ENCODE peak calls at places on chromosomes 12 and 14, in five cellular contexts. One of them, this sample, is unnamed.
A peak's percentile ranks its signal among the peaks of the same experiment; 100 is the strongest.

GRCh38 chr12:26936559-26937442 is 980 bp downstream of the INTS13 start:
- DNase-seq in stomach: no peak
- DNase-seq in cerebellar nuclear complex: no peak
- DNase-seq in brain microvascular endothelial cell: no peak
- DNase-seq in choroid plexus epithelial cell: no peak
- DNase-seq in this sample: peak; percentile 14

GRCh38 chr14:69896972-69897371 is 17.8 kb downstream of the SMOC1 start:
- DNase-seq in stomach: no peak
- DNase-seq in cerebellar nuclear complex: no peak
- DNase-seq in brain microvascular endothelial cell: no peak
- DNase-seq in choroid plexus epithelial cell: no peak
- DNase-seq in this sample: no peak

GRCh38 chr14:100587763-100588411 is 670 bp upstream of the BEGAIN start:
- DNase-seq in stomach: no peak
- DNase-seq in cerebellar nuclear complex: no peak
- DNase-seq in brain microvascular endothelial cell: no peak
- DNase-seq in choroid plexus epithelial cell: no peak
- DNase-seq in this sample: no peak

GRCh38 chr12:24591079-24591626 is 357.7 kb downstream of the BCAT1 start:
- DNase-seq in stomach: no peak
- DNase-seq in cerebellar nuclear complex: no peak
- DNase-seq in brain microvascular endothelial cell: no peak
- DNase-seq in choroid plexus epithelial cell: no peak
- DNase-seq in this sample: no peak

GRCh38 chr12:53991077-53991460 is 6.1 kb downstream of the HOXC10 start:
- DNase-seq in stomach: no peak
- DNase-seq in cerebellar nuclear complex: no peak
- DNase-seq in brain microvascular endothelial cell: no peak
- DNase-seq in choroid plexus epithelial cell: no peak
- DNase-seq in this sample: no peak

GRCh38 chr12:50224026-50224692 is 57.0 kb upstream of the CERS5 start:
- DNase-seq in stomach: peak; percentile 51
- DNase-seq in cerebellar nuclear complex: no peak
- DNase-seq in brain microvascular endothelial cell: peak; percentile 24
- DNase-seq in choroid plexus epithelial cell: no peak
- DNase-seq in this sample: peak; percentile 30

GRCh38 chr12:30417697-30418231 is 277.9 kb downstream of the IPO8 start:
- DNase-seq in stomach: no peak
- DNase-seq in cerebellar nuclear complex: no peak
- DNase-seq in brain microvascular endothelial cell: peak; percentile 90
- DNase-seq in choroid plexus epithelial cell: peak; percentile 74
- DNase-seq in this sample: no peak

GRCh38 chr12:6330192-6330591 is 11.7 kb downstream of the TNFRSF1A start:
- DNase-seq in stomach: no peak
- DNase-seq in cerebellar nuclear complex: no peak
- DNase-seq in brain microvascular endothelial cell: no peak
- DNase-seq in choroid plexus epithelial cell: no peak
- DNase-seq in this sample: no peak

GRCh38 chr14:97217094-97217885 is 420.1 kb downstream of the VRK1 start:
- DNase-seq in stomach: no peak
- DNase-seq in cerebellar nuclear complex: no peak
- DNase-seq in brain microvascular endothelial cell: no peak
- DNase-seq in choroid plexus epithelial cell: no peak
- DNase-seq in this sample: no peak

GRCh38 chr12:30652034-30652696 is 43.5 kb downstream of the IPO8 start:
- DNase-seq in stomach: no peak
- DNase-seq in cerebellar nuclear complex: no peak
- DNase-seq in brain microvascular endothelial cell: no peak
- DNase-seq in choroid plexus epithelial cell: no peak
- DNase-seq in this sample: no peak

GRCh38 chr14:23076785-23077408 is 18.0 kb downstream of the ACIN1 start:
- DNase-seq in stomach: no peak
- DNase-seq in cerebellar nuclear complex: no peak
- DNase-seq in brain microvascular endothelial cell: no peak
- DNase-seq in choroid plexus epithelial cell: peak; percentile 61
- DNase-seq in this sample: no peak

GRCh38 chr14:70008863-70009262 is 129.6 kb downstream of the SMOC1 start:
- DNase-seq in stomach: no peak
- DNase-seq in cerebellar nuclear complex: no peak
- DNase-seq in brain microvascular endothelial cell: no peak
- DNase-seq in choroid plexus epithelial cell: no peak
- DNase-seq in this sample: no peak

GRCh38 chr14:100263141-100263540 is 24.2 kb downstream of the YY1 start:
- DNase-seq in stomach: no peak
- DNase-seq in cerebellar nuclear complex: no peak
- DNase-seq in brain microvascular endothelial cell: no peak
- DNase-seq in choroid plexus epithelial cell: no peak
- DNase-seq in this sample: no peak

GRCh38 chr12:40002178-40003169 is 103.4 kb downstream of the SLC2A13 start:
- DNase-seq in stomach: peak; percentile 37
- DNase-seq in cerebellar nuclear complex: no peak
- DNase-seq in brain microvascular endothelial cell: no peak
- DNase-seq in choroid plexus epithelial cell: no peak
- DNase-seq in this sample: no peak

GRCh38 chr12:12024958-12025682 is 45.6 kb upstream of the BCL2L14 start:
- DNase-seq in stomach: peak; percentile 71
- DNase-seq in cerebellar nuclear complex: no peak
- DNase-seq in brain microvascular endothelial cell: no peak
- DNase-seq in choroid plexus epithelial cell: no peak
- DNase-seq in this sample: peak; percentile 30

GRCh38 chr14:76708771-76709170 is 52.5 kb upstream of the VASH1 start:
- DNase-seq in stomach: no peak
- DNase-seq in cerebellar nuclear complex: no peak
- DNase-seq in brain microvascular endothelial cell: no peak
- DNase-seq in choroid plexus epithelial cell: no peak
- DNase-seq in this sample: no peak

GRCh38 chr12:80142640-80143039 is 43.3 kb downstream of the OTOGL start:
- DNase-seq in stomach: no peak
- DNase-seq in cerebellar nuclear complex: no peak
- DNase-seq in brain microvascular endothelial cell: no peak
- DNase-seq in choroid plexus epithelial cell: no peak
- DNase-seq in this sample: peak; percentile 4

GRCh38 chr14:106872619-106873446 is 1346.5 kb downstream of the TMEM121 start:
- DNase-seq in stomach: peak; percentile 93
- DNase-seq in cerebellar nuclear complex: no peak
- DNase-seq in brain microvascular endothelial cell: peak; percentile 6
- DNase-seq in choroid plexus epithelial cell: no peak
- DNase-seq in this sample: peak; percentile 92

GRCh38 chr14:64721391-64721791 is 17.2 kb downstream of the PLEKHG3 start:
- DNase-seq in stomach: peak; percentile 62
- DNase-seq in cerebellar nuclear complex: no peak
- DNase-seq in brain microvascular endothelial cell: no peak
- DNase-seq in choroid plexus epithelial cell: peak; percentile 76
- DNase-seq in this sample: no peak

GRCh38 chr14:50590464-50590863 is 30.5 kb downstream of the ATL1 start:
- DNase-seq in stomach: no peak
- DNase-seq in cerebellar nuclear complex: no peak
- DNase-seq in brain microvascular endothelial cell: no peak
- DNase-seq in choroid plexus epithelial cell: no peak
- DNase-seq in this sample: no peak

GRCh38 chr14:24052656-24053547 is 1.1 kb downstream of the CARMIL3 start:
- DNase-seq in stomach: no peak
- DNase-seq in cerebellar nuclear complex: no peak
- DNase-seq in brain microvascular endothelial cell: no peak
- DNase-seq in choroid plexus epithelial cell: no peak
- DNase-seq in this sample: peak; percentile 72

GRCh38 chr14:101599234-101599885 is 38.1 kb downstream of the DIO3 start:
- DNase-seq in stomach: no peak
- DNase-seq in cerebellar nuclear complex: no peak
- DNase-seq in brain microvascular endothelial cell: no peak
- DNase-seq in choroid plexus epithelial cell: no peak
- DNase-seq in this sample: no peak

GRCh38 chr12:76183459-76184186 is 99.1 kb upstream of the NAP1L1 start:
- DNase-seq in stomach: no peak
- DNase-seq in cerebellar nuclear complex: no peak
- DNase-seq in brain microvascular endothelial cell: peak; percentile 100
- DNase-seq in choroid plexus epithelial cell: peak; percentile 98
- DNase-seq in this sample: peak; percentile 63

GRCh38 chr12:6222009-6222702 is 22.0 kb downstream of the CD9 start:
- DNase-seq in stomach: peak; percentile 70
- DNase-seq in cerebellar nuclear complex: no peak
- DNase-seq in brain microvascular endothelial cell: no peak
- DNase-seq in choroid plexus epithelial cell: no peak
- DNase-seq in this sample: no peak

This sample was measured in stimulated activated naive CD8-positive, alpha-beta T cell treated with anti-CD3 and anti-CD28 coated beads, Interleukin-15, Interleukin-2, amounts not matched to agents 100 U/mL and 50 U/mL, for 24 hours.